ENCODE peak calls at places on chromosomes 5 and 9, in five cellular contexts. E is activated naive CD4-positive, alpha-beta T cell; J is IMR-90; B is NCI-H2081; S is GM23338. X is an unnamed sample.

GRCh38 chr9:112086627-112087026 is 88.5 kb downstream of the SUSD1 start:
- DNase-seq in E (no peak), J (peak), B (peak), S (peak), X (peak)

GRCh38 chr5:174045470-174046025 is at the start of gene NSG2:
- DNase-seq in E (no peak), J (peak), B (peak), S (peak), X (peak)

GRCh38 chr9:81035171-81035570 is 654.2 kb downstream of the TLE1 start:
- DNase-seq in E (no peak), J (peak), B (no peak), S (no peak), X (peak)

GRCh38 chr5:159638954-159639559 is 277.2 kb upstream of the ADRA1B start:
- DNase-seq in E (no peak), J (peak), B (no peak), S (no peak), X (peak)

GRCh38 chr9:114231218-114232090 is 76.1 kb downstream of the COL27A1 start:
- DNase-seq in E (no peak), J (no peak), B (no peak), S (no peak), X (peak)

GRCh38 chr9:38443597-38443996 is 19.3 kb upstream of the IGFBPL1 start:
- DNase-seq in E (no peak), J (no peak), B (no peak), S (no peak), X (no peak)

GRCh38 chr5:98769256-98770157 is 4.0 kb upstream of the RGMB start:
- DNase-seq in E (no peak), J (peak), B (peak), S (peak), X (peak)

GRCh38 chr5:143693691-143694252 is 118.2 kb upstream of the HMHB1 start:
- DNase-seq in E (no peak), J (no peak), B (no peak), S (no peak), X (no peak)

X was measured in amniotic epithelial cell.